ENCODE peak calls at places on chromosomes 16 and 17, in ten cellular contexts. One of them, this sample, is unnamed.

GRCh38 chr16:67169011-67169451 is 1.3 kb upstream of the NOL3 start:
- DNase-seq in hypothalamus: no peak
- DNase-seq in head of caudate nucleus: no peak
- DNase-seq in stimulated activated CD4-positive, alpha-beta T cell treated with anti-CD3 and anti-CD28 coated beads, Interleukin-4, amount 100 ng/mL, for 24 hours: no peak
- DNase-seq in neural progenitor cell: no peak
- DNase-seq in CD8-positive, alpha-beta memory T cell: no peak
- DNase-seq in stimulated activated CD8-positive, alpha-beta memory T cell treated with anti-CD3 and anti-CD28 coated beads, Interleukin-7, amount 100 ng/mL, for 24 hours: no peak
- DNase-seq in pancreas: no peak
- DNase-seq in stomach: no peak
- DNase-seq in AG09309: no peak
- DNase-seq in this sample: no peak

GRCh38 chr17:40174528-40174927 is 2.7 kb upstream of the RAPGEFL1 start:
- DNase-seq in hypothalamus: no peak
- DNase-seq in head of caudate nucleus: no peak
- DNase-seq in stimulated activated CD4-positive, alpha-beta T cell treated with anti-CD3 and anti-CD28 coated beads, Interleukin-4, amount 100 ng/mL, for 24 hours: no peak
- DNase-seq in neural progenitor cell: peak
- DNase-seq in CD8-positive, alpha-beta memory T cell: no peak
- DNase-seq in stimulated activated CD8-positive, alpha-beta memory T cell treated with anti-CD3 and anti-CD28 coated beads, Interleukin-7, amount 100 ng/mL, for 24 hours: no peak
- DNase-seq in pancreas: no peak
- DNase-seq in stomach: no peak
- DNase-seq in AG09309: no peak
- DNase-seq in this sample: no peak

GRCh38 chr17:41967921-41968578 is 1.5 kb downstream of the CNP start:
- DNase-seq in hypothalamus: no peak
- DNase-seq in head of caudate nucleus: peak
- DNase-seq in stimulated activated CD4-positive, alpha-beta T cell treated with anti-CD3 and anti-CD28 coated beads, Interleukin-4, amount 100 ng/mL, for 24 hours: no peak
- DNase-seq in neural progenitor cell: peak
- DNase-seq in CD8-positive, alpha-beta memory T cell: no peak
- DNase-seq in stimulated activated CD8-positive, alpha-beta memory T cell treated with anti-CD3 and anti-CD28 coated beads, Interleukin-7, amount 100 ng/mL, for 24 hours: no peak
- DNase-seq in pancreas: no peak
- DNase-seq in stomach: no peak
- DNase-seq in AG09309: no peak
- DNase-seq in this sample: no peak

GRCh38 chr16:66099261-66099660 is 267.2 kb upstream of the CDH5 start:
- DNase-seq in hypothalamus: no peak
- DNase-seq in head of caudate nucleus: no peak
- DNase-seq in stimulated activated CD4-positive, alpha-beta T cell treated with anti-CD3 and anti-CD28 coated beads, Interleukin-4, amount 100 ng/mL, for 24 hours: no peak
- DNase-seq in neural progenitor cell: no peak
- DNase-seq in CD8-positive, alpha-beta memory T cell: no peak
- DNase-seq in stimulated activated CD8-positive, alpha-beta memory T cell treated with anti-CD3 and anti-CD28 coated beads, Interleukin-7, amount 100 ng/mL, for 24 hours: no peak
- DNase-seq in pancreas: no peak
- DNase-seq in stomach: no peak
- DNase-seq in AG09309: no peak
- DNase-seq in this sample: no peak

GRCh38 chr17:7445011-7445927 is at the start of gene CHRNB1:
- DNase-seq in hypothalamus: peak
- DNase-seq in head of caudate nucleus: peak
- DNase-seq in stimulated activated CD4-positive, alpha-beta T cell treated with anti-CD3 and anti-CD28 coated beads, Interleukin-4, amount 100 ng/mL, for 24 hours: no peak
- DNase-seq in neural progenitor cell: peak
- DNase-seq in CD8-positive, alpha-beta memory T cell: peak
- DNase-seq in stimulated activated CD8-positive, alpha-beta memory T cell treated with anti-CD3 and anti-CD28 coated beads, Interleukin-7, amount 100 ng/mL, for 24 hours: no peak
- DNase-seq in pancreas: peak
- DNase-seq in stomach: peak
- DNase-seq in AG09309: no peak
- DNase-seq in this sample: peak

GRCh38 chr16:85472514-85472913 is 140.6 kb upstream of the GSE1 start:
- DNase-seq in hypothalamus: no peak
- DNase-seq in head of caudate nucleus: no peak
- DNase-seq in stimulated activated CD4-positive, alpha-beta T cell treated with anti-CD3 and anti-CD28 coated beads, Interleukin-4, amount 100 ng/mL, for 24 hours: no peak
- DNase-seq in neural progenitor cell: no peak
- DNase-seq in CD8-positive, alpha-beta memory T cell: no peak
- DNase-seq in stimulated activated CD8-positive, alpha-beta memory T cell treated with anti-CD3 and anti-CD28 coated beads, Interleukin-7, amount 100 ng/mL, for 24 hours: no peak
- DNase-seq in pancreas: no peak
- DNase-seq in stomach: no peak
- DNase-seq in AG09309: no peak
- DNase-seq in this sample: no peak

GRCh38 chr17:43326490-43327275 is 72.1 kb upstream of the ARL4D start:
- DNase-seq in hypothalamus: no peak
- DNase-seq in head of caudate nucleus: no peak
- DNase-seq in stimulated activated CD4-positive, alpha-beta T cell treated with anti-CD3 and anti-CD28 coated beads, Interleukin-4, amount 100 ng/mL, for 24 hours: no peak
- DNase-seq in neural progenitor cell: no peak
- DNase-seq in CD8-positive, alpha-beta memory T cell: no peak
- DNase-seq in stimulated activated CD8-positive, alpha-beta memory T cell treated with anti-CD3 and anti-CD28 coated beads, Interleukin-7, amount 100 ng/mL, for 24 hours: no peak
- DNase-seq in pancreas: no peak
- DNase-seq in stomach: no peak
- DNase-seq in AG09309: no peak
- DNase-seq in this sample: no peak

GRCh38 chr17:70137451-70138230 is 31.7 kb upstream of the KCNJ2 start:
- DNase-seq in hypothalamus: peak
- DNase-seq in head of caudate nucleus: no peak
- DNase-seq in stimulated activated CD4-positive, alpha-beta T cell treated with anti-CD3 and anti-CD28 coated beads, Interleukin-4, amount 100 ng/mL, for 24 hours: peak
- DNase-seq in neural progenitor cell: no peak
- DNase-seq in CD8-positive, alpha-beta memory T cell: no peak
- DNase-seq in stimulated activated CD8-positive, alpha-beta memory T cell treated with anti-CD3 and anti-CD28 coated beads, Interleukin-7, amount 100 ng/mL, for 24 hours: no peak
- DNase-seq in pancreas: peak
- DNase-seq in stomach: no peak
- DNase-seq in AG09309: peak
- DNase-seq in this sample: no peak

GRCh38 chr17:62187681-62188080 is 122.6 kb upstream of the MED13 start:
- DNase-seq in hypothalamus: no peak
- DNase-seq in head of caudate nucleus: no peak
- DNase-seq in stimulated activated CD4-positive, alpha-beta T cell treated with anti-CD3 and anti-CD28 coated beads, Interleukin-4, amount 100 ng/mL, for 24 hours: no peak
- DNase-seq in neural progenitor cell: no peak
- DNase-seq in CD8-positive, alpha-beta memory T cell: no peak
- DNase-seq in stimulated activated CD8-positive, alpha-beta memory T cell treated with anti-CD3 and anti-CD28 coated beads, Interleukin-7, amount 100 ng/mL, for 24 hours: no peak
- DNase-seq in pancreas: peak
- DNase-seq in stomach: no peak
- DNase-seq in AG09309: peak
- DNase-seq in this sample: no peak

GRCh38 chr16:4880006-4880580 is 32.8 kb downstream of the UBN1 start:
- DNase-seq in hypothalamus: no peak
- DNase-seq in head of caudate nucleus: no peak
- DNase-seq in stimulated activated CD4-positive, alpha-beta T cell treated with anti-CD3 and anti-CD28 coated beads, Interleukin-4, amount 100 ng/mL, for 24 hours: no peak
- DNase-seq in neural progenitor cell: no peak
- DNase-seq in CD8-positive, alpha-beta memory T cell: no peak
- DNase-seq in stimulated activated CD8-positive, alpha-beta memory T cell treated with anti-CD3 and anti-CD28 coated beads, Interleukin-7, amount 100 ng/mL, for 24 hours: no peak
- DNase-seq in pancreas: no peak
- DNase-seq in stomach: no peak
- DNase-seq in AG09309: no peak
- DNase-seq in this sample: no peak

GRCh38 chr16:79648846-79649245 is 48.3 kb upstream of the MAF start:
- DNase-seq in hypothalamus: no peak
- DNase-seq in head of caudate nucleus: no peak
- DNase-seq in stimulated activated CD4-positive, alpha-beta T cell treated with anti-CD3 and anti-CD28 coated beads, Interleukin-4, amount 100 ng/mL, for 24 hours: no peak
- DNase-seq in neural progenitor cell: no peak
- DNase-seq in CD8-positive, alpha-beta memory T cell: no peak
- DNase-seq in stimulated activated CD8-positive, alpha-beta memory T cell treated with anti-CD3 and anti-CD28 coated beads, Interleukin-7, amount 100 ng/mL, for 24 hours: no peak
- DNase-seq in pancreas: no peak
- DNase-seq in stomach: no peak
- DNase-seq in AG09309: no peak
- DNase-seq in this sample: no peak

GRCh38 chr16:15621889-15622288 is 21.1 kb downstream of the MARF1 start:
- DNase-seq in hypothalamus: no peak
- DNase-seq in head of caudate nucleus: no peak
- DNase-seq in stimulated activated CD4-positive, alpha-beta T cell treated with anti-CD3 and anti-CD28 coated beads, Interleukin-4, amount 100 ng/mL, for 24 hours: no peak
- DNase-seq in neural progenitor cell: no peak
- DNase-seq in CD8-positive, alpha-beta memory T cell: no peak
- DNase-seq in stimulated activated CD8-positive, alpha-beta memory T cell treated with anti-CD3 and anti-CD28 coated beads, Interleukin-7, amount 100 ng/mL, for 24 hours: no peak
- DNase-seq in pancreas: no peak
- DNase-seq in stomach: no peak
- DNase-seq in AG09309: no peak
- DNase-seq in this sample: no peak

GRCh38 chr17:37177234-37177633 is 198.6 kb upstream of the C17orf78 start:
- DNase-seq in hypothalamus: peak
- DNase-seq in head of caudate nucleus: no peak
- DNase-seq in stimulated activated CD4-positive, alpha-beta T cell treated with anti-CD3 and anti-CD28 coated beads, Interleukin-4, amount 100 ng/mL, for 24 hours: no peak
- DNase-seq in neural progenitor cell: no peak
- DNase-seq in CD8-positive, alpha-beta memory T cell: no peak
- DNase-seq in stimulated activated CD8-positive, alpha-beta memory T cell treated with anti-CD3 and anti-CD28 coated beads, Interleukin-7, amount 100 ng/mL, for 24 hours: no peak
- DNase-seq in pancreas: no peak
- DNase-seq in stomach: no peak
- DNase-seq in AG09309: no peak
- DNase-seq in this sample: no peak

GRCh38 chr17:45246861-45247428 is 14.9 kb downstream of the SPATA32 start:
- DNase-seq in hypothalamus: peak
- DNase-seq in head of caudate nucleus: no peak
- DNase-seq in stimulated activated CD4-positive, alpha-beta T cell treated with anti-CD3 and anti-CD28 coated beads, Interleukin-4, amount 100 ng/mL, for 24 hours: peak
- DNase-seq in neural progenitor cell: peak
- DNase-seq in CD8-positive, alpha-beta memory T cell: no peak
- DNase-seq in stimulated activated CD8-positive, alpha-beta memory T cell treated with anti-CD3 and anti-CD28 coated beads, Interleukin-7, amount 100 ng/mL, for 24 hours: no peak
- DNase-seq in pancreas: no peak
- DNase-seq in stomach: no peak
- DNase-seq in AG09309: no peak
- DNase-seq in this sample: no peak

GRCh38 chr16:57828272-57829161 is 26.2 kb upstream of the KIFC3 start:
- DNase-seq in hypothalamus: no peak
- DNase-seq in head of caudate nucleus: no peak
- DNase-seq in stimulated activated CD4-positive, alpha-beta T cell treated with anti-CD3 and anti-CD28 coated beads, Interleukin-4, amount 100 ng/mL, for 24 hours: no peak
- DNase-seq in neural progenitor cell: no peak
- DNase-seq in CD8-positive, alpha-beta memory T cell: no peak
- DNase-seq in stimulated activated CD8-positive, alpha-beta memory T cell treated with anti-CD3 and anti-CD28 coated beads, Interleukin-7, amount 100 ng/mL, for 24 hours: no peak
- DNase-seq in pancreas: no peak
- DNase-seq in stomach: no peak
- DNase-seq in AG09309: no peak
- DNase-seq in this sample: no peak

GRCh38 chr17:75639771-75640555 is 6.7 kb downstream of the SMIM5 start:
- DNase-seq in hypothalamus: no peak
- DNase-seq in head of caudate nucleus: no peak
- DNase-seq in stimulated activated CD4-positive, alpha-beta T cell treated with anti-CD3 and anti-CD28 coated beads, Interleukin-4, amount 100 ng/mL, for 24 hours: no peak
- DNase-seq in neural progenitor cell: no peak
- DNase-seq in CD8-positive, alpha-beta memory T cell: no peak
- DNase-seq in stimulated activated CD8-positive, alpha-beta memory T cell treated with anti-CD3 and anti-CD28 coated beads, Interleukin-7, amount 100 ng/mL, for 24 hours: no peak
- DNase-seq in pancreas: peak
- DNase-seq in stomach: peak
- DNase-seq in AG09309: no peak
- DNase-seq in this sample: peak